ENCODE peak calls at places on chromosomes 16 and 17, in ten cellular contexts. T is SK-N-SH treated with all-trans-retinoic acid at 6 μM for 48 hours; I is CD8-positive, alpha-beta T cell; S is naive thymus-derived CD4-positive, alpha-beta T cell; O is activated CD4-positive, alpha-beta T cell treated with anti-CD3 and anti-CD28 coated beads for 36 hours; J is foreskin keratinocyte; Q is upper lobe of left lung; D is natural killer cell treated with Interleukin-12 subunit alpha and Interleukin-12 subunit beta and Interleukin-15 and Interleukin-18, amount 100 ng/mL, for 72 hours; L is pancreas; H is left lobe of liver. B is an unnamed sample.

GRCh38 chr17:39951924-39952664 is 10.7 kb upstream of the GSDMA start:
- ATAC-seq in T (no peak), I (no peak), S (no peak), O (peak), J (no peak), Q (no peak), D (no peak), L (no peak), H (no peak), B (no peak)

GRCh38 chr17:13765701-13766100 is 164.0 kb upstream of the HS3ST3A1 start:
- ATAC-seq in T (no peak), I (no peak), S (no peak), O (no peak), J (peak), Q (no peak), D (no peak), L (no peak), H (no peak), B (peak)

GRCh38 chr16:79505344-79505743 is 95.2 kb downstream of the MAF start:
- ATAC-seq in T (no peak), I (no peak), S (no peak), O (no peak), J (no peak), Q (peak), D (no peak), L (peak), H (peak), B (no peak)

GRCh38 chr17:65489413-65490170 is 71.9 kb downstream of the AXIN2 start:
- ATAC-seq in T (no peak), I (no peak), S (no peak), O (peak), J (no peak), Q (no peak), D (no peak), L (no peak), H (no peak), B (no peak)

GRCh38 chr16:74280448-74280847 is 16.2 kb upstream of the PSMD7 start:
- ATAC-seq in T (no peak), I (no peak), S (no peak), O (no peak), J (no peak), Q (no peak), D (no peak), L (no peak), H (no peak), B (no peak)

GRCh38 chr16:89583895-89584644 is 8.5 kb downstream of the CPNE7 start:
- ATAC-seq in T (no peak), I (no peak), S (no peak), O (no peak), J (no peak), Q (no peak), D (no peak), L (no peak), H (no peak), B (no peak)

GRCh38 chr17:19943026-19943425 is 34.6 kb downstream of the AKAP10 start:
- ATAC-seq in T (no peak), I (no peak), S (no peak), O (no peak), J (no peak), Q (no peak), D (no peak), L (no peak), H (no peak), B (no peak)

GRCh38 chr17:43528319-43528987 is 17.7 kb downstream of the ETV4 start:
- ATAC-seq in T (no peak), I (no peak), S (no peak), O (no peak), J (no peak), Q (no peak), D (no peak), L (peak), H (peak), B (no peak)

GRCh38 chr17:78580277-78580804 is 3.1 kb upstream of the DNAH17 start:
- ATAC-seq in T (no peak), I (no peak), S (no peak), O (no peak), J (no peak), Q (peak), D (no peak), L (no peak), H (no peak), B (no peak)

GRCh38 chr17:1800240-1800639 is 29.5 kb downstream of the SMYD4 start:
- ATAC-seq in T (no peak), I (no peak), S (no peak), O (no peak), J (no peak), Q (no peak), D (no peak), L (no peak), H (no peak), B (no peak)

GRCh38 chr16:68740628-68741346 is 3.7 kb downstream of the CDH1 start:
- ATAC-seq in T (no peak), I (no peak), S (no peak), O (no peak), J (no peak), Q (no peak), D (no peak), L (no peak), H (no peak), B (no peak)

GRCh38 chr16:57757883-57758282 is 22.3 kb downstream of the KATNB1 start:
- ATAC-seq in T (no peak), I (no peak), S (no peak), O (no peak), J (no peak), Q (no peak), D (no peak), L (no peak), H (no peak), B (no peak)

GRCh38 chr16:71933017-71933416 is 37.7 kb downstream of the IST1 start:
- ATAC-seq in T (no peak), I (no peak), S (no peak), O (no peak), J (no peak), Q (no peak), D (no peak), L (no peak), H (no peak), B (no peak)

GRCh38 chr17:19664136-19664820 is 15.7 kb downstream of the ALDH3A2 start:
- ATAC-seq in T (no peak), I (no peak), S (no peak), O (no peak), J (no peak), Q (peak), D (no peak), L (no peak), H (no peak), B (no peak)

GRCh38 chr17:34171245-34171818 is 83.8 kb upstream of the CCL2 start:
- ATAC-seq in T (peak), I (peak), S (peak), O (peak), J (peak), Q (peak), D (peak), L (peak), H (peak), B (peak)

GRCh38 chr17:28473542-28473941 is at the start of gene SLC13A2:
- ATAC-seq in T (no peak), I (no peak), S (no peak), O (no peak), J (no peak), Q (no peak), D (no peak), L (peak), H (peak), B (no peak)

GRCh38 chr17:75086496-75087181 is 1.1 kb upstream of the SLC16A5 start:
- ATAC-seq in T (no peak), I (no peak), S (no peak), O (no peak), J (no peak), Q (no peak), D (no peak), L (no peak), H (peak), B (no peak)

GRCh38 chr16:82845076-82845475 is 218.3 kb downstream of the CDH13 start:
- ATAC-seq in T (no peak), I (no peak), S (no peak), O (no peak), J (no peak), Q (no peak), D (no peak), L (no peak), H (no peak), B (no peak)